ENCODE peak calls at places on chromosomes 7 and 10, in four cellular contexts. S is adrenal gland; W is left ventricle myocardium inferior; D is CD4-positive, alpha-beta T cell. Y is an unnamed sample.

GRCh38 chr10:36188054-36188453 is 546.0 kb upstream of the FZD8 start:
- DNase-seq in S (no peak), W (peak), D (no peak), Y (no peak)

GRCh38 chr7:138705122-138705521 is 4.0 kb upstream of the SVOPL start:
- DNase-seq in S (no peak), W (no peak), D (no peak), Y (no peak)

GRCh38 chr7:120070201-120070600 is 202.8 kb upstream of the KCND2 start:
- DNase-seq in S (no peak), W (no peak), D (no peak), Y (no peak)

GRCh38 chr7:139683137-139683871 is 94.5 kb downstream of the HIPK2 start:
- DNase-seq in S (no peak), W (no peak), D (no peak), Y (no peak)

GRCh38 chr7:100489824-100490223 is 6.1 kb downstream of the NYAP1 start:
- DNase-seq in S (peak), W (no peak), D (no peak), Y (no peak)

GRCh38 chr10:32077896-32078295 is 21.7 kb upstream of the KIF5B start:
- DNase-seq in S (peak), W (peak), D (no peak), Y (no peak)

GRCh38 chr10:43985941-43986340 is 337.3 kb upstream of the ZNF32 start:
- DNase-seq in S (no peak), W (no peak), D (no peak), Y (no peak)

GRCh38 chr10:85527610-85528317 is 838.8 kb downstream of the GRID1 start:
- DNase-seq in S (no peak), W (no peak), D (no peak), Y (no peak)

GRCh38 chr10:130749911-130750310 is 561.6 kb downstream of the TCERG1L start:
- DNase-seq in S (peak), W (no peak), D (no peak), Y (no peak)

GRCh38 chr7:91397099-91397498 is 132.9 kb downstream of the FZD1 start:
- DNase-seq in S (no peak), W (no peak), D (no peak), Y (no peak)

GRCh38 chr7:19114591-19114855 is 2.9 kb downstream of the TWIST1 start:
- DNase-seq in S (no peak), W (no peak), D (no peak), Y (no peak)

DNA sequence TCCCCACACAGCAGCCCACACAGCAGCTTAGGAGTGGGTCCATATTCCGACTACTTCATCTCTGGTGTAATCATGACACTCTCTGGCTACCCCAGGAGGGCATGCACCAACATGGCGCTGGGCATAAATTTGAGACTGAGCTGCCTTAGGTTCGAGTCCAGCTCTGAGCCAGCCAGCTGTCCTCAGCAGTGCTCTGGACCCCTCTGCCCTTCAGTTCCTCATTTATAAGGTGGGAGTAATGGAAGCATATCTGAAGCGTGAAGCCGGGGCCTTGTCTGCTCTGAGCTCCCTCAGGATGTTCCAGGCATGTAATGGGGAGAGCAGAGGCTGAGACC is 90.0 kb upstream of the FAM20C start:
- DNase-seq in S (no peak), W (no peak), D (no peak), Y (no peak)
- H3K27ac ChIP-seq in S (no peak), W (no peak), D (no peak), Y (no peak)

DNA sequence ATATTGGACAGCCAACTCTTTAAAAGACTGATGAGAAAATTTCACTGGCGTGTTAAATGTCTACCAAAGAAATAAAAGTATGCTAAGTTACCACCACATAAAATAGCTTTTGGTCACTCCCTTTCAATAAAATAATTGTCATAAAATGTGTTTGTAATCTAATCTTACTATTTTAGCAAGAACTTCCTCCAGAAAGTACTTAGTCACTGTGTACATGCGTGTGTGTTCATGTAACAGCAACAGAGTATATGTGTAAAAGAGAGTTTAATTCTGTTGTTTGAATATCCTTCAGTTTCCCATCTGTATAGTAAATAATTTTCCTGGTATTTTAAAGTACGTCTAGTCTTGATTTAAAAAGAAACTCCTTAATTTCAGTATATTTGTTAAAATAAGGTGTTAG is 35.0 kb upstream of the WASL start:
- DNase-seq in S (no peak), W (no peak), D (no peak), Y (no peak)
- H3K27ac ChIP-seq in S (peak), W (peak), D (no peak), Y (no peak)

DNA sequence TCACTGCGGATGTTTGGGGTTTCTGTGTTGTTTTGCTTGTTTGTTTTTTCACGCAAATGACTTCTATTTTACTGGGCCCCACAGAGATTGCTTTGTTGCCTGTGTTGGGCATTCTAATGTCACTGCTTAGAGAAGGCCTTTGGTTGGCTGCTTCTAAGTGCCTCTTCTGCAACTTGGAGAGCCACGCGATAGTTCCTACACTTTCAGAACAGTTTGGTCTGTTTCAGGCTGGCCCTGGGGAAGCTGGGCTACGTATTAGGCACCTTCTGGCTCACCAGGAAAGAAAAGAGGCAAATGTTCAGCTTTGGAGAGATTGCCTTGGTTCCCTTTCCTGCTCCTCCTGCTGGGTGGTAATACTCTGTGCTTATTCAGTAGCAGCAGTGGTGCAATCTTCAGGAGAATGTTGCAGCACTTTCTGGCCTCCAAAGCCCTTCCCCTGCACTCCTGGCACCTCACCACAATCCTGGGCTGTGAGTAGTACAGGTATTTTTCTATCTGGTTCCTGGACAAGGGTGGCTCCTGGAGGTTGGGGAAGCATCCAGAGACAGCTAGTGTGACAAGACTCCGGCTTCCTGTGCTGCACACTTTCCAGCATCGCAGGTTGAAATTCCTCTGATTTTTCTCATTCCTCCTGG is 1.2 kb downstream of the ANTXRL start:
- DNase-seq in S (no peak), W (no peak), D (no peak), Y (no peak)
- H3K27ac ChIP-seq in S (no peak), W (no peak), D (no peak), Y (no peak)

GRCh38 chr10:12130237-12130872 is 878 bp downstream of the SEC61A2 start:
- DNase-seq in S (peak), W (no peak), D (no peak), Y (no peak)

GRCh38 chr10:12129222-12130111 is at the start of gene SEC61A2:
- DNase-seq in S (peak), W (peak), D (peak), Y (peak)
- H3K27ac ChIP-seq in S (peak), W (peak), D (peak), Y (peak)

GRCh38 chr10:30171601-30172000 is 112.2 kb upstream of the JCAD start:
- DNase-seq in S (no peak), W (no peak), D (no peak), Y (no peak)
- H3K27ac ChIP-seq in S (no peak), W (no peak), D (no peak), Y (no peak)

GRCh38 chr10:49762566-49762877 is 399 bp upstream of the OGDHL start:
- DNase-seq in S (no peak), W (no peak), D (no peak), Y (no peak)

GRCh38 chr10:49759787-49760551 is 2.2 kb downstream of the OGDHL start:
- DNase-seq in S (no peak), W (no peak), D (no peak), Y (no peak)

GRCh38 chr10:49761201-49761788 is 828 bp downstream of the OGDHL start:
- DNase-seq in S (no peak), W (no peak), D (no peak), Y (no peak)

GRCh38 chr10:49760789-49761188 is 1.3 kb downstream of the OGDHL start:
- DNase-seq in S (no peak), W (no peak), D (no peak), Y (no peak)

GRCh38 chr10:49761789-49762565 is at the start of gene OGDHL:
- DNase-seq in S (peak), W (peak), D (no peak), Y (no peak)
- H3K27ac ChIP-seq in S (peak), W (no peak), D (no peak), Y (no peak)

DNA sequence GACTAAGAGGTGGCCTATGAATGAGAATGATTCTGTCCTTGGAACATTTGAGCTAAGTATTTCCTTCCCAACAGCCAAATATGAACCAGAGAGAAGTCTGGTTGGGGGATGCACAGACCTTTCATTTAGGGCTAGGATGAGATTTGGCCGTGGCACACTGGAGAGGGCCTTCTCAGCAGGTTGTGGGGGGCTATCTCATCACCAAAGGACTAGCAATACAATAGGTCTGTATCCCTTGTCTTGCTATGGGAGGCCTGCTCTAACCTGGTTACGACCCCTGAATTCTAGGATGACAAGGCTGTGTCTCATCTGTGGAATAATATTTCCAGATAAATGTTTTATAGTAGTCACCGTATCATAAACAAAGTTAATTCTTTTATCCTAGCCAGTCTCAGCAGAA is 133.0 kb downstream of the CHRM2 start:
- DNase-seq in S (no peak), W (no peak), D (no peak), Y (no peak)
- H3K27ac ChIP-seq in S (no peak), W (no peak), D (no peak), Y (no peak)

GRCh38 chr10:132712291-132712690 is 73.7 kb downstream of the NKX6-2 start:
- DNase-seq in S (no peak), W (peak), D (no peak), Y (peak)

GRCh38 chr10:132711618-132712051 is 74.3 kb downstream of the NKX6-2 start:
- DNase-seq in S (no peak), W (peak), D (no peak), Y (peak)

GRCh38 chr10:132713421-132714095 is 72.4 kb downstream of the NKX6-2 start:
- DNase-seq in S (no peak), W (peak), D (no peak), Y (peak)

GRCh38 chr10:132714096-132714721 is 71.7 kb downstream of the NKX6-2 start:
- DNase-seq in S (no peak), W (peak), D (no peak), Y (peak)

DNA sequence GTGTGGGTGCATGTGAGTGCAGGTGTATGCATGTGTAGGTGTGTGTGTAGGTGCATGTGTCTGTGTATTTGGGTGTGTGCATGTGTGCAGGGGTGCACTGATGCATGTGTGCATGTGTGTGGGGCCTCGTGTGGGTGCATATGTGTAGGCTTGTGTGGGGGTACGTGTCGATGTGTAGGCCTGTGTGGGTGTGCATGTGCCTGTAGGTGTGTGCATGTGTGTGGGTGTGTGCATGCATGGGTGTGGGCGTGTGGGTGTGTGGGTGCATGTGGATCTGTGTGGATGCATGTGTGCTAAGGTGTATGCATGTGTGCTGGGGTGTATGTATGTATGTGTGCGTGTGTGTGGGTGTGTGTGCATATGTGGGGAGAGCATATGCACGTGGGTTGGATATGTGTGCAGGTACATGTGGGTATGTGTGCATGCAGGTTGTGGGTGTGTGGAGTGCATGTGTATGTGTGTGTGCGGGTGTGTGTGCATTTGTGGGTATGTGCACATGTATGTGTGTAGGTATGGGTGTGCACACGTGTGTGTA is 73.2 kb downstream of the NKX6-2 start:
- DNase-seq in S (no peak), W (peak), D (no peak), Y (peak)
- H3K27ac ChIP-seq in S (no peak), W (no peak), D (no peak), Y (no peak)

GRCh38 chr10:77165445-77166316 is 471.9 kb downstream of the KCNMA1 start:
- DNase-seq in S (peak), W (no peak), D (peak), Y (no peak)

GRCh38 chr10:77168161-77168560 is 469.4 kb downstream of the KCNMA1 start:
- DNase-seq in S (no peak), W (no peak), D (no peak), Y (no peak)

GRCh38 chr10:77163670-77164348 is 473.8 kb downstream of the KCNMA1 start:
- DNase-seq in S (peak), W (no peak), D (no peak), Y (no peak)

GRCh38 chr10:77162697-77163096 is 474.9 kb downstream of the KCNMA1 start:
- DNase-seq in S (no peak), W (no peak), D (no peak), Y (no peak)

GRCh38 chr10:77164616-77165311 is 472.8 kb downstream of the KCNMA1 start:
- DNase-seq in S (no peak), W (no peak), D (no peak), Y (no peak)
- H3K27ac ChIP-seq in S (no peak), W (no peak), D (no peak), Y (no peak)

Y was measured in lower lobe of right lung.